ENCODE peak calls at places on chromosomes 7 and 10, in seven cellular contexts. One of them, this sample, is unnamed.

GRCh38 chr10:61750943-61751471 is 88.3 kb downstream of the CABCOCO1 start:
- DNase-seq in HTR-8/SVneo: peak
- DNase-seq in LHCN-M2: peak
- DNase-seq in HT1080: peak
- DNase-seq in pons: peak
- DNase-seq in neural progenitor cell: peak
- DNase-seq in cerebellar cortex: peak
- DNase-seq in this sample: peak

GRCh38 chr7:135247746-135248471 is 14.3 kb downstream of the STRA8 start:
- DNase-seq in cerebellar cortex: no peak
- DNase-seq in neural progenitor cell: no peak
- DNase-seq in pons: no peak
- DNase-seq in HTR-8/SVneo: no peak
- DNase-seq in LHCN-M2: no peak
- DNase-seq in HT1080: no peak
- DNase-seq in this sample: no peak

GRCh38 chr7:81503321-81503720 is 266.5 kb downstream of the HGF start:
- DNase-seq in LHCN-M2: no peak
- DNase-seq in pons: no peak
- DNase-seq in HT1080: no peak
- DNase-seq in neural progenitor cell: no peak
- DNase-seq in HTR-8/SVneo: no peak
- DNase-seq in cerebellar cortex: no peak
- DNase-seq in this sample: no peak

GRCh38 chr7:41916450-41916927 is 213.6 kb upstream of the INHBA start:
- DNase-seq in neural progenitor cell: no peak
- DNase-seq in pons: no peak
- DNase-seq in HT1080: peak
- DNase-seq in LHCN-M2: peak
- DNase-seq in HTR-8/SVneo: peak
- DNase-seq in cerebellar cortex: no peak
- DNase-seq in this sample: no peak

GRCh38 chr10:120782336-120782735 is 68.8 kb upstream of the WDR11 start:
- DNase-seq in HT1080: no peak
- DNase-seq in cerebellar cortex: no peak
- DNase-seq in neural progenitor cell: no peak
- DNase-seq in LHCN-M2: no peak
- DNase-seq in pons: no peak
- DNase-seq in HTR-8/SVneo: no peak
- DNase-seq in this sample: no peak

GRCh38 chr7:54802841-54803240 is 43.8 kb upstream of the SEC61G start:
- DNase-seq in HT1080: peak
- DNase-seq in cerebellar cortex: no peak
- DNase-seq in HTR-8/SVneo: no peak
- DNase-seq in LHCN-M2: no peak
- DNase-seq in neural progenitor cell: no peak
- DNase-seq in pons: no peak
- DNase-seq in this sample: no peak

GRCh38 chr10:48907730-48908129 is 31.9 kb downstream of the LRRC18 start:
- DNase-seq in LHCN-M2: no peak
- DNase-seq in pons: no peak
- DNase-seq in HTR-8/SVneo: no peak
- DNase-seq in HT1080: no peak
- DNase-seq in neural progenitor cell: no peak
- DNase-seq in cerebellar cortex: no peak
- DNase-seq in this sample: no peak

GRCh38 chr7:150778738-150779301 is 21.3 kb downstream of the TMEM176B start:
- DNase-seq in HT1080: peak
- DNase-seq in HTR-8/SVneo: peak
- DNase-seq in pons: peak
- DNase-seq in cerebellar cortex: peak
- DNase-seq in LHCN-M2: peak
- DNase-seq in neural progenitor cell: peak
- DNase-seq in this sample: peak

GRCh38 chr10:119450606-119451304 is 91.8 kb downstream of the RGS10 start:
- DNase-seq in HTR-8/SVneo: no peak
- DNase-seq in HT1080: no peak
- DNase-seq in cerebellar cortex: no peak
- DNase-seq in LHCN-M2: peak
- DNase-seq in pons: no peak
- DNase-seq in neural progenitor cell: no peak
- DNase-seq in this sample: no peak

GRCh38 chr7:27602766-27603165 is 59.9 kb downstream of the HIBADH start:
- DNase-seq in cerebellar cortex: no peak
- DNase-seq in HTR-8/SVneo: no peak
- DNase-seq in HT1080: no peak
- DNase-seq in neural progenitor cell: peak
- DNase-seq in pons: no peak
- DNase-seq in LHCN-M2: no peak
- DNase-seq in this sample: no peak

GRCh38 chr7:151886783-151887182 is 9.9 kb upstream of the PRKAG2 start:
- DNase-seq in LHCN-M2: no peak
- DNase-seq in neural progenitor cell: no peak
- DNase-seq in HT1080: no peak
- DNase-seq in HTR-8/SVneo: no peak
- DNase-seq in pons: no peak
- DNase-seq in cerebellar cortex: no peak
- DNase-seq in this sample: no peak

GRCh38 chr7:137880432-137880831 is 33.7 kb upstream of the DGKI start:
- DNase-seq in pons: no peak
- DNase-seq in LHCN-M2: peak
- DNase-seq in HT1080: peak
- DNase-seq in HTR-8/SVneo: no peak
- DNase-seq in cerebellar cortex: no peak
- DNase-seq in neural progenitor cell: no peak
- DNase-seq in this sample: no peak

GRCh38 chr10:110399163-110400094 is 94.7 kb upstream of the SMNDC1 start:
- DNase-seq in HTR-8/SVneo: peak
- DNase-seq in neural progenitor cell: no peak
- DNase-seq in LHCN-M2: peak
- DNase-seq in HT1080: peak
- DNase-seq in pons: no peak
- DNase-seq in cerebellar cortex: no peak
- DNase-seq in this sample: no peak

GRCh38 chr7:103799298-103799697 is 190.2 kb downstream of the RELN start:
- DNase-seq in neural progenitor cell: no peak
- DNase-seq in HTR-8/SVneo: no peak
- DNase-seq in pons: no peak
- DNase-seq in cerebellar cortex: no peak
- DNase-seq in HT1080: no peak
- DNase-seq in LHCN-M2: no peak
- DNase-seq in this sample: no peak

GRCh38 chr10:113820507-113820906 is 33.4 kb downstream of the DCLRE1A start:
- DNase-seq in pons: no peak
- DNase-seq in HTR-8/SVneo: no peak
- DNase-seq in neural progenitor cell: peak
- DNase-seq in HT1080: no peak
- DNase-seq in LHCN-M2: no peak
- DNase-seq in cerebellar cortex: no peak
- DNase-seq in this sample: no peak

GRCh38 chr10:93757766-93758509 is at the start of gene LGI1:
- DNase-seq in HT1080: no peak
- DNase-seq in pons: peak
- DNase-seq in HTR-8/SVneo: no peak
- DNase-seq in neural progenitor cell: peak
- DNase-seq in cerebellar cortex: peak
- DNase-seq in LHCN-M2: no peak
- DNase-seq in this sample: peak